ENCODE peak calls at places on chromosomes 2 and 18, in eight cellular contexts. T is H1, E is sigmoid colon, I is stomach, F is HCT116, X is prostate gland, C is GM23338, U is breast epithelium. O is an unnamed sample.

GRCh38 chr2:202760848-202761247 is 110.7 kb downstream of the ICA1L start:
- DNase-seq in F (no peak), X (no peak), U (no peak), E (no peak), I (no peak), C (no peak), T (no peak), O (no peak)

GRCh38 chr2:37436324-37436723 is 91.9 kb downstream of the QPCT start:
- DNase-seq in T (no peak), F (no peak), U (no peak), I (no peak), X (no peak), C (no peak), E (no peak), O (no peak)

GRCh38 chr18:12518832-12519534 is 111.3 kb downstream of the PRELID3A start:
- DNase-seq in T (no peak), F (no peak), I (no peak), E (no peak), X (no peak), U (no peak), C (no peak), O (no peak)

GRCh38 chr2:239947361-239948045 is 77.6 kb downstream of the NDUFA10 start:
- DNase-seq in F (no peak), I (peak; percentile 21), E (peak; percentile 54), C (no peak), T (no peak), U (no peak), X (no peak), O (peak; percentile 75)

GRCh38 chr2:181788883-181789555 is 102.5 kb upstream of the ITPRID2 start:
- DNase-seq in C (no peak), I (no peak), E (no peak), T (no peak), F (no peak), X (no peak), U (no peak), O (no peak)

GRCh38 chr18:48333563-48333962 is 75.6 kb downstream of the ZBTB7C start:
- DNase-seq in U (peak; percentile 50), F (no peak), I (no peak), X (peak; percentile 23), T (no peak), C (peak; percentile 55), E (no peak), O (peak; percentile 57)

GRCh38 chr2:60707750-60708371 is 48.2 kb upstream of the PAPOLG start:
- DNase-seq in F (peak; percentile 10), C (peak; percentile 76), X (no peak), E (no peak), I (no peak), U (no peak), T (peak; percentile 57), O (no peak)

GRCh38 chr2:45119855-45120254 is 110.6 kb upstream of the SIX2 start:
- DNase-seq in I (no peak), U (no peak), T (no peak), C (no peak), E (no peak), F (no peak), X (no peak), O (no peak)

GRCh38 chr2:61178603-61179545 is 16.9 kb downstream of the C2orf74 start:
- DNase-seq in C (no peak), X (no peak), T (peak; percentile 38), I (no peak), E (no peak), F (no peak), U (no peak), O (peak; percentile 81)

GRCh38 chr18:79493211-79493800 is 97.6 kb downstream of the NFATC1 start:
- DNase-seq in C (no peak), X (no peak), I (no peak), F (no peak), T (no peak), E (peak; percentile 66), U (no peak), O (peak; percentile 74)

GRCh38 chr2:45273412-45274189 is 264.3 kb upstream of the SIX2 start:
- DNase-seq in I (no peak), F (no peak), T (no peak), U (no peak), X (peak; percentile 34), E (no peak), C (no peak), O (no peak)

GRCh38 chr2:240431276-240431662 is 4.2 kb upstream of the GPC1 start:
- DNase-seq in T (peak; percentile 16), X (no peak), F (no peak), C (no peak), U (no peak), E (peak; percentile 30), I (peak; percentile 17), O (no peak)

GRCh38 chr2:165725421-165725820 is 68.6 kb downstream of the GALNT3 start:
- DNase-seq in U (no peak), X (no peak), E (no peak), C (no peak), F (no peak), I (no peak), T (no peak), O (no peak)

GRCh38 chr2:230907361-230908093 is 17.5 kb downstream of the GPR55 start:
- DNase-seq in I (peak; percentile 9), F (no peak), T (no peak), E (peak; percentile 54), C (no peak), U (no peak), X (no peak), O (peak; percentile 53)

GRCh38 chr2:229601936-229602335 is 112.4 kb downstream of the DNER start:
- DNase-seq in U (no peak), I (no peak), F (no peak), X (no peak), T (no peak), E (no peak), C (no peak), O (no peak)

GRCh38 chr2:235958631-235959395 is 209.4 kb downstream of the GBX2 start:
- DNase-seq in F (no peak), I (no peak), T (no peak), C (no peak), U (no peak), E (peak; percentile 33), X (no peak), O (peak; percentile 41)

GRCh38 chr2:120402508-120402907 is 56.6 kb downstream of the INHBB start:
- DNase-seq in U (no peak), F (no peak), C (no peak), X (no peak), I (no peak), E (no peak), T (no peak), O (no peak)

GRCh38 chr2:23916727-23917458 is 10.0 kb downstream of the ATAD2B start:
- DNase-seq in I (no peak), U (no peak), E (no peak), F (no peak), X (no peak), C (peak; percentile 46), T (no peak), O (no peak)

GRCh38 chr2:178190938-178191910 is 3.1 kb upstream of the OSBPL6 start:
- DNase-seq in F (no peak), E (no peak), U (no peak), I (no peak), X (no peak), T (no peak), C (no peak), O (no peak)

DNA sequence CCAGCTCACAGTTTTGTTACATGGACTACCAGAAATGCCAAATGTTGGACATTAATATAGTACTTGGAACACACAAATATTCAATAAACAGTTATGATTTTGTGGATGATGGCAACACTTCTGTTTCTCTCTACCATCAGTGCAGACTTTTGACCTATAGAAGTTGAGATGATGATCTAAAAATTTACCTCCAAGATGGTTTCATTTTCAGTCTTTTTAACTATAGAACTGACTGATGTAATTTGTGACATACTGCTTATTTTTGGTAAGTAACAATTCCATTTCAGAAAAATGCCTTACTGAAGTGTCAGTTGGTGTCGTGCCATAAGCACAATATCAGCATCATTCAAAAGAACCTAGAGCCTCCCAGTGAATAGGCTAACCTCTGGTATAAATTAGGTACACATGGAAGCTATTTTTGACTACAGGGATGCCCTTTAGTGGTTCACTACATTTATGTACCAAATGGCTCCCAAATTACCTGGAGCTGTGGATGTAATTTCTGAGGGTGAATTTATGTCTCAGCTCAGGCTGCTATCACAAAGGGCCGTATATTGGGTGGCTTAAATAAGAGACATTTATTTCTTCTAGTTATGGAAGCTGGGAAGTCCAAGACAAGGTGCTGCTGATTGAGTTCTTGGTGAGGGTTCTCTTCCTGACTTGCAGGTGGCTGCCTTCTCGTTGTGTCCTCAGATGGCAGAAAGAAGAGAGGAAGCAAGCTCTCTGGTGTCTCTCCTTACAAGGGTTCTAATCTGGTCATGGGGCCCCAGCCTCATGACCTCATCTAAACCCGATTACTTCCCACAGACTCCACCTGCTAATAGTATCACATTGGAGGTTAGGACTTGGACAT is 66.5 kb downstream of the ALPK2 start:
- DNase-seq in E (no peak), C (no peak), T (no peak), X (no peak), F (no peak), U (no peak), I (no peak), O (no peak)
- TF ChIP-seq POLR2AphosphoS5 in E (no peak), C (no peak), T (no peak), X (no peak), F (no peak), U (no peak), I (no peak), O (no peak)

GRCh38 chr2:161165811-161166210 is 5.6 kb downstream of the TANK start:
- DNase-seq in X (no peak), E (no peak), U (no peak), T (no peak), I (no peak), C (no peak), F (no peak), O (no peak)
- H3K4me1 ChIP-seq in X (no peaks in the 10 kb centered on the region), E (peaks cover 9% of the 10 kb centered on the region), U (peaks cover 22% of the 10 kb centered on the region), T (no peaks in the 10 kb centered on the region), I (no peaks in the 10 kb centered on the region), C (peaks cover 4% of the 10 kb centered on the region), F (peaks cover 73% of the 10 kb centered on the region), O (peaks cover 90% of the 10 kb centered on the region)

DNA sequence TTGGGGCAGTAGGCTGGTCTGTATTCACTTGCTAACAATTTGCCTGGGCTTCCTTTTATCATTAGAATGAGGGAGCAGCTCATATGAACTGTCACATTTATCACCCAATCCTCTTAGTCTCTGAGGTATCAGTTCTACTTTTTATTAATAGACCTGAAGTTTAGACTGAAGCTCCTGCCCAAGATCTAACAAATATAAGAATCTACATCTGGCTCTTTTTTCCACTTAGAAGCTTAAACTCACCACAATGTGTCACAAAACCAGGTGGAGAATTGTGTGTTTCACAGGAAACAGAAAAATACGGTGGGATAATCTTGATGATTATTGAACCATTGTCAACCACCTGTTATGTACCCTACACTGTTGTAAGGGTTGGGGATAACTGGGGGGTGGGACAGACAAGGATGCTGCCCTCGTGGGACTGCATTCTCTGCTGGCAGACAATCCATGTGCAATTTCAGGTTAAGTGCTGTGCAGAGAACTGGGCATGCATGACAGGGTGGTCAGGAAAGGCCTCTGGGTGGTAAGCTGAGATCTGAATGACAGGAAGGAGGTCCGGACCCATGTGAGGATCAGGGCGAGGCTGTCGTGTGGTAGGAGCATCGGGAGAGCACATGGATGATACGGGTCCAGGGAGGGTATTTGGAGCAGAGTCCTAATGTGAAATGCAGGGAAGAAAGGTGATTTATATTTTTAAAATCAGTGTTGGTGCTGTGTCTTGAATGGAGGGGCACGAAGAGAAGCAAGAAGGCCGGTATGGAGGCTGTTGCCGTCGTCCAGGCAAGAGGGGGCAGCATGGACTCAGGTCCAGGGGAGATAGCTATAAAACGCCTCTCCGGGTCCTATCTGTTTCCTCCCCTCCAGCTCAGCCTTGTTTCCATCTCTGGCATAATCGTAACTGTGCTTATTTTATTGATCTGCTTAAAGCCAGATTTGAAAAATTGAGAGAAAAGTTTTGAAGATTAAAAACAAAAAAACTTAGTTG is 17.6 kb downstream of the MYL12B start:
- DNase-seq in U (no peak), T (no peak), X (no peak), E (no peak), I (no peak), C (no peak), F (no peak), O (no peak)
- TF ChIP-seq POLR2AphosphoS5 in U (no peak), T (no peak), X (no peak), E (no peak), I (no peak), C (no peak), F (no peak), O (peak; percentile 11)

GRCh38 chr2:75074708-75075107 is 116.3 kb downstream of the POLE4 start:
- DNase-seq in T (no peak), I (no peak), E (no peak), X (no peak), F (no peak), U (no peak), C (no peak), O (no peak)
- H3K4me1 ChIP-seq in T (no peaks in the 10 kb centered on the region), I (no peaks in the 10 kb centered on the region), E (peaks cover 11% of the 10 kb centered on the region), X (no peaks in the 10 kb centered on the region), F (no peaks in the 10 kb centered on the region), U (no peaks in the 10 kb centered on the region), C (peaks cover 11% of the 10 kb centered on the region), O (no peaks in the 10 kb centered on the region)

O was measured in spleen.